ENCODE peak calls at places on chromosome 9, in four cellular contexts. I is IMR-90, H is H9, B is H1. N is an unnamed sample.

GRCh38 chr9:12880406-12881016 is 105.7 kb downstream of the LURAP1L start:
- DNase-seq in B (no peak), I (peak), H (no peak), N (peak)

GRCh38 chr9:33186457-33187168 is 19.5 kb upstream of the B4GALT1 start:
- DNase-seq in I (peak), B (no peak), H (no peak), N (no peak)

GRCh38 chr9:21097817-21098216 is 20.1 kb upstream of the IFNB1 start:
- DNase-seq in H (no peak), I (no peak), B (no peak), N (no peak)

GRCh38 chr9:112615584-112616271 is 102.2 kb downstream of the INIP start:
- DNase-seq in H (no peak), I (peak), B (no peak), N (no peak)

GRCh38 chr9:132548971-132549649 is 33.3 kb upstream of the BARHL1 start:
- DNase-seq in B (no peak), H (no peak), I (no peak), N (peak)

GRCh38 chr9:95080961-95081658 is 236.4 kb downstream of the FANCC start:
- DNase-seq in H (no peak), I (no peak), B (no peak), N (no peak)

GRCh38 chr9:121686930-121687541 is 35.6 kb downstream of the DAB2IP start:
- DNase-seq in B (no peak), I (peak), H (peak), N (peak)

GRCh38 chr9:75138260-75139040 is 50.1 kb downstream of the OSTF1 start:
- DNase-seq in B (no peak), I (no peak), H (no peak), N (no peak)

GRCh38 chr9:96495341-96495740 is 45.4 kb downstream of the HABP4 start:
- DNase-seq in I (peak), B (no peak), H (no peak), N (no peak)

GRCh38 chr9:93893899-93894690 is 61.1 kb downstream of the BARX1 start:
- DNase-seq in B (no peak), I (no peak), H (peak), N (no peak)

GRCh38 chr9:105637787-105638395 is 24.4 kb upstream of the TAL2 start:
- DNase-seq in I (peak), H (no peak), B (no peak), N (peak)

GRCh38 chr9:105643795-105644194 is 18.5 kb upstream of the TAL2 start:
- DNase-seq in H (no peak), I (no peak), B (no peak), N (no peak)

GRCh38 chr9:105636331-105636730 is 25.9 kb upstream of the TAL2 start:
- DNase-seq in I (peak), B (no peak), H (no peak), N (no peak)

DNA sequence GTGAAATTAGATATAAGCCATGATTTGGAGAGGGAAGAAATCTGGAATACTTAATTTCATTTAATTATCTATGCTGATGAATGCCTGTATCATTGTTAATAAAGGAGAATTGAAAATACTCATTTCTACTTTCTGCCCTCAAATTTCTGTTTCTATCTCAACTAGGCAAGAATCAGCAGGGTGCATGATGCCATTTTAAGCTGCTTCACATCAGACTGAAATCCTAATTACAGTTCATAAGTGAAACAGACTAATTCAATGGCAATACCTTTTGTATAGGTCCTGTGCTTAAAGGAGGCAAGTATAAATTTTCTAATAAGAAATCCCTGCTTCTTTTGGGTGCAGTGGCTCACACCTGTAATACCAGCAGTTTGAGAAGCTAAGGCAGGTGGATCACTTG is 22.3 kb upstream of the TAL2 start:
- DNase-seq in B (no peak), I (no peak), H (no peak), N (no peak)
- H3K9ac ChIP-seq in B (no peak), I (no peak), H (no peak), N (no peak)

DNA sequence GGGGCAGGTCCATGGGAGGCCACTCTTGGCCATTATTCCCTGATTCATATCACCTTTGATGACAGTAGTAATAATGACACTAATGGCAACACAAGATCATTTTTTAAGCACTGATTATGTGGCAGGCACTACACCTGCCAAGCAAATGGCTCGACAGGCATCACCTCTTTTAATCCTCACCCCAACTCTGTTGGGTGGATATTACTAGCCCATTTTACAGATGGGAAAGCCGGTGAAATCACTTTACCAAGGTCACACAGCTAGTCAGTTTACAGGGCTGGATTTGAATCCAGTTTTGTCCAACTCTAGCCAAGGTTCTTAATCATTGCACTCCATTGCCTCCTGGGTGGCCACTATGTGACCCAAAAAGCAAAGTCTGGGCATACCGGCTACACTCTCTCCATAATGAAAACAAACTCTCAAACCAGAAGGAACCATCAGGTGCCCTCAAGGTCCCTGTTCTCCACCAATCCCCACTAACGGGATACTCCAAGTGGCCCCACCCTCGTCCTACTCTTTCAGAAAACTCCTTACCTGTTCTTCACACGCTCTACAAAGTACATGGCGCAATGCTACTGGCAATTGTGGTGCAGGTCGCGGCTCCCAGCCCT is 723 bp downstream of the CDK5RAP2 start:
- DNase-seq in B (no peak), H (no peak), I (no peak), N (peak)
- H2AK5ac ChIP-seq in B (no peak), H (no peak), I (peak), N (peak)

GRCh38 chr9:35708146-35708545 is 18.4 kb upstream of the TPM2 start:
- DNase-seq in H (no peak), I (no peak), B (no peak), N (no peak)

GRCh38 chr9:35703906-35704672 is 14.4 kb upstream of the TPM2 start:
- DNase-seq in B (no peak), I (no peak), H (no peak), N (no peak)

GRCh38 chr9:35705372-35705771 is 15.6 kb upstream of the TPM2 start:
- DNase-seq in B (no peak), I (no peak), H (no peak), N (no peak)

GRCh38 chr9:35706951-35707350 is 17.2 kb upstream of the TPM2 start:
- DNase-seq in B (no peak), H (no peak), I (no peak), N (no peak)

DNA sequence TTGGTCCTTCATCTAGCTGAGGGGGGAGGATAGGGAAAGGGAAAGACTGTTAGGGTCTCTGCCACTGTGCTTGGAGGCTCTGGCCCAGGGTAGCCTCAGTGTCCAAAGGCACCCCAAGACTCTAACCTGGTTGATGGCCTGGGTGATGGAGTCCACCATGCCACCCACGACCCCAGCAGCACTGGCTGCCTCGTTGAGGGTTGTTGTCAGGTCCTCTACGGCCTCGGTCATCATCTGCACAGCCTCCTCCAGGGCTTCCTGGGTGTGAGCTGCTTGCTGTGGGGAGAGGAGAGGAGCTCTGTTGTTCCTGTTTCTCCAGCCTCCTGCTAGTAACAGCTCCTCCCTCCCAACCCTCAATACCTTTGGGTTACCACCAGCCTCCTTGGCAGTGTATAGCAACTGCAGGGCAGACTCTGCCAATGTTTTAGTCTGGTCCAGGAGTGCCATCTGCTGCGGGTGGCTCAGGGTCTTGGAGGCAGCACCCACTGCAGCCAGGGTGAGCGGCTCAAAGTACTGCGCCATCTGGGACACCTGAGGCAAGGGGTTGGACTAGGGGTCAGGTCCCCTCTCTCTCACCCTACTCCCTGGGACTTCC is 16.2 kb upstream of the TPM2 start:
- DNase-seq in I (no peak), B (no peak), H (no peak), N (no peak)
- H3K56ac ChIP-seq in I (no peak), B (no peak), H (no peak), N (no peak)

DNA sequence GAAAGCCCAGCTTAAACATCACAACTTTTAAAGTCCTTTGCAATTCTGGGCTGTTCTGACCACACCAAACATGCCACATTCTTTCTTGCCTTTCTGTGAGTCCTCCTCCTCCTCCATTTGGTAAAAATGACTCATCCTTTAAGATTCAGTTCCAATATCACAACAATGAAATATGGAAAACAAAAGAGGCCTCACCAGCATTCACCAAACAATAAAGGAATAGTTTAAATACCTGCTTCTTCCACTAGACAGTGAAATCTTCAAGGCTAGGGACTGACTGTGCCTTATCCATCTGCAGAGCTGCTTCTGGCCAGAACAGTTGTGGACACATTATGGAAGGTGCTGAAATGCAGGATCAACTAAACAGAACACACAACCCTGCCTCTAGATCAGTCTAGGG is 36.0 kb downstream of the NR6A1 start:
- DNase-seq in H (no peak), B (no peak), I (peak), N (peak)
- H3K9ac ChIP-seq in H (no peak), B (no peak), I (no peak), N (no peak)

GRCh38 chr9:124450931-124451661 is 845 bp downstream of the ADGRD2 start:
- DNase-seq in B (no peak), I (no peak), H (peak), N (no peak)
- H2AK5ac ChIP-seq in B (peak), I (no peak), H (no peak), N (no peak)

GRCh38 chr9:135615666-135616620 is 23.4 kb downstream of the GLT6D1 start:
- DNase-seq in B (no peak), H (peak), I (no peak), N (no peak)

GRCh38 chr9:135617991-135618411 is 21.3 kb downstream of the GLT6D1 start:
- DNase-seq in I (no peak), H (no peak), B (no peak), N (no peak)

GRCh38 chr9:135618866-135619598 is 20.3 kb downstream of the GLT6D1 start:
- DNase-seq in B (no peak), H (peak), I (no peak), N (no peak)

GRCh38 chr9:135616621-135617537 is 22.5 kb downstream of the GLT6D1 start:
- DNase-seq in I (no peak), H (no peak), B (no peak), N (no peak)

GRCh38 chr9:135617538-135617900 is 21.8 kb downstream of the GLT6D1 start:
- DNase-seq in H (no peak), I (no peak), B (no peak), N (no peak)
- H3K56ac ChIP-seq in H (no peak), I (no peak), B (no peak), N (no peak)

DNA sequence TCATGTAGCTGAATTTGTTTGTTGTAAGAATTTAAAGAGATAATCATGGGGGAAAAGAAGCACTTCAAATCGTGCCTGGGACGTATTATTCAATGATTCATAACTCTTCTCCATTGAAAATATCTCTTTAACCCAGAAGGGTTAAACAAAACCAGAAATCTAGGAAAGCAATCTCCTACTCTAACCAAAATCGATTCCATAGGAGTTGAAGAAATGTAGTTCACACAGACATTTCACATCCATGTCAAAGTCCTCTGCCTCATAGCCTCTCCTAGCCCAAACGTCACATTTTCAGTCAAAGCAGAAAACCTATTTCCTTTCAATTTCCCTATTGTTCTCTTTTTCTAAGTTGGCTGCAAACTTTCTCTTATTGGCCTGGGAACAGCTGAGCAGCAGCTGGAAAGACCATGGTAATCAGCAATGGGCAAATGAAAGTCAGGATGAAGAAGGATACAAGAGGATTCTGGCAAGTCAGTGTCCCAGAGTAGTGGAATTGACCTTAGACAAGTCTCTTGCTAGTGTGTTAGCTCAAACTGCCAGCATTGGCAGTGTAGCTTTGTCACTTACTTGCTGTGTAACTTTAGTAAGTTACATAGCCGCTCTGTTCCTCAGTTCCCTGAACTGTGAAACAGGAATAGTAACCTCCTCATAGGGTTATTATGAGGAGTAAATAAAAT is 3.8 kb downstream of the ALDH1A1 start:
- DNase-seq in H (no peak), I (no peak), B (no peak), N (no peak)
- H3K9ac ChIP-seq in H (no peak), I (no peak), B (no peak), N (no peak)

DNA sequence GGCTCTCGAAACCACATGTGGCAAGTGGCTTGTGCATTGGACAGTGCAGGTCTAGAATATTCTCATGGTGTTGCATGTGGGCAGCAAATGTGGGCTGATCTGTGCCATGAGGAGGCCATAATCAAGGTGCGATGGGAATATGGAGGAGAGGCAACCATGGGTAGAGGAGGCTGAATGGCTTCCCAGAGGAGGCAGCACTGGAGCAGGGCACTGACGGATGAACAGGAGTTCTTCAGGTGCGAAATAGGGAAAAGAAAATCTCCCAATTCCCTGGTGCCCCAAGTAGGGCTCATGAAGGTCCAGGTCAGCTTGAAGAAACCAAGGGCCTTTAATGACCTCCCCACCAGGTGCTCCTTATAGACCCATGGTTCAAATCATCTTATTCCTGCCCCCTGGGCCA is 126.5 kb downstream of the RXRA start:
- DNase-seq in I (no peak), B (no peak), H (no peak), N (no peak)
- H2AK5ac ChIP-seq in I (peak), B (no peak), H (no peak), N (no peak)

DNA sequence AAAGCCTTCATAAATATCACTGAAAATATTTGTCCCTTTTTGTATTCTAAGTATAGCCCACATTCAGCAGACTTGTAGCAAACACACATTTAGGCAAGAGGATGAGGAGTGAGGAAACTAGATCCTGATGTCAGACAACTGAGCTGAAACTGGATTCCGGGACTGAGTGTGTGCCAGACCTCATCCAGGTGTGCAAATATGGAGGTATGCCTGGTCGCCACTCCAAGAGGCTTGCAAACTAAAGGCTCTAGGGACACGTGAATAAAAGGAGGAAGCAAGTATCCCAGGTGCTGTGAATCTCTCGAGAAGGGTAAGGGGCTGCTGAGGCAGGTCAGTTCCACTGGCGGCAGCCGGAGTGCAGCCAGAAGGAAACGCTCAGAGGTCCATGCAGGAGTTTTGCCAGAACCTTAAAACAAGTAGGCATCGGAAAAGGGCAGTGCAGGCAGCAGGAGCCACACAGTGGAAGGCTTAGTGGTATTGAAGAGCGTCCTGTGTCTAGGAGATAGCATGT is 77.4 kb upstream of the ALDH1B1 start:
- DNase-seq in H (no peak), B (no peak), I (no peak), N (no peak)
- H3K56ac ChIP-seq in H (no peak), B (no peak), I (no peak), N (peak)

N was measured in mesendoderm.